ENCODE peak calls at places on chromosomes 11 and 22, in ten cellular contexts. T is fibroblast of lung, I is right cardiac atrium, Q is H1, P is Karpas-422, N is tibial artery, H is thoracic aorta, B is Caco-2, A is neural progenitor cell, J is body of pancreas. R is an unnamed sample.

GRCh38 chr11:21465203-21465602 is 727.7 kb upstream of the ANO5 start:
- DNase-seq in T (no peak), I (no peak), Q (no peak), P (no peak), N (no peak), H (no peak), B (no peak), A (no peak), J (no peak), R (no peak)

GRCh38 chr22:42277988-42278776 is 7.7 kb upstream of the TCF20 start:
- DNase-seq in T (peak; percentile 11), I (no peak), Q (no peak), P (no peak), N (no peak), H (no peak), B (peak; percentile 75), A (peak; percentile 71), J (no peak), R (no peak)

GRCh38 chr11:10622957-10623787 is 54.7 kb upstream of the LYVE1 start:
- DNase-seq in T (no peak), I (peak; percentile 30), Q (peak; percentile 28), P (peak; percentile 54), N (peak; percentile 70), H (no peak), B (no peak), A (no peak), J (no peak), R (no peak)

GRCh38 chr11:23574149-23574548 is 713.9 kb upstream of the CCDC179 start:
- DNase-seq in T (no peak), I (no peak), Q (no peak), P (no peak), N (no peak), H (no peak), B (no peak), A (no peak), J (no peak), R (no peak)

GRCh38 chr22:23122992-23123803 is 18.6 kb downstream of the RSPH14 start:
- DNase-seq in T (no peak), I (no peak), Q (no peak), P (no peak), N (no peak), H (no peak), B (no peak), A (no peak), J (no peak), R (no peak)

GRCh38 chr11:100830978-100831732 is 144.1 kb downstream of the ARHGAP42 start:
- DNase-seq in T (peak; percentile 82), I (peak; percentile 15), Q (no peak), P (no peak), N (no peak), H (no peak), B (no peak), A (no peak), J (no peak), R (no peak)

GRCh38 chr22:39360242-39360641 is 10.5 kb downstream of the SYNGR1 start:
- DNase-seq in T (no peak), I (no peak), Q (no peak), P (no peak), N (no peak), H (no peak), B (no peak), A (no peak), J (no peak), R (no peak)

GRCh38 chr11:65352783-65353182 is 1.8 kb upstream of the TIGD3 start:
- DNase-seq in T (peak; percentile 44), I (no peak), Q (no peak), P (peak; percentile 66), N (no peak), H (no peak), B (no peak), A (no peak), J (no peak), R (no peak)

GRCh38 chr11:112797653-112798293 is 163.4 kb upstream of the NCAM1 start:
- DNase-seq in T (peak; percentile 11), I (no peak), Q (peak; percentile 85), P (peak; percentile 72), N (peak; percentile 44), H (no peak), B (no peak), A (peak; percentile 58), J (no peak), R (no peak)

GRCh38 chr11:66718320-66718971 is 10.6 kb downstream of the SPTBN2 start:
- DNase-seq in T (no peak), I (no peak), Q (peak; percentile 62), P (no peak), N (no peak), H (no peak), B (no peak), A (no peak), J (peak; percentile 71), R (no peak)

GRCh38 chr11:18253222-18253621 is 4.8 kb upstream of the SAA2 start:
- DNase-seq in T (no peak), I (no peak), Q (peak; percentile 11), P (no peak), N (no peak), H (no peak), B (no peak), A (no peak), J (no peak), R (no peak)

GRCh38 chr11:125925247-125925740 is 20.6 kb upstream of the VSIG10L2 start:
- DNase-seq in T (no peak), I (no peak), Q (no peak), P (no peak), N (no peak), H (no peak), B (no peak), A (no peak), J (no peak), R (no peak)

GRCh38 chr22:29445508-29445907 is 7.1 kb downstream of the RFPL1 start:
- DNase-seq in T (no peak), I (no peak), Q (no peak), P (no peak), N (no peak), H (no peak), B (no peak), A (no peak), J (no peak), R (no peak)

GRCh38 chr22:29442976-29443375 is 4.6 kb downstream of the RFPL1 start:
- DNase-seq in T (no peak), I (no peak), Q (no peak), P (no peak), N (no peak), H (no peak), B (no peak), A (no peak), J (no peak), R (no peak)

GRCh38 chr22:29449296-29449863 is 11.0 kb downstream of the RFPL1 start:
- DNase-seq in T (no peak), I (no peak), Q (no peak), P (no peak), N (peak; percentile 41), H (no peak), B (no peak), A (no peak), J (no peak), R (no peak)

GRCh38 chr22:29443861-29444431 is 5.6 kb downstream of the RFPL1 start:
- DNase-seq in T (no peak), I (no peak), Q (no peak), P (no peak), N (peak; percentile 25), H (no peak), B (no peak), A (no peak), J (no peak), R (peak; percentile 48)

DNA sequence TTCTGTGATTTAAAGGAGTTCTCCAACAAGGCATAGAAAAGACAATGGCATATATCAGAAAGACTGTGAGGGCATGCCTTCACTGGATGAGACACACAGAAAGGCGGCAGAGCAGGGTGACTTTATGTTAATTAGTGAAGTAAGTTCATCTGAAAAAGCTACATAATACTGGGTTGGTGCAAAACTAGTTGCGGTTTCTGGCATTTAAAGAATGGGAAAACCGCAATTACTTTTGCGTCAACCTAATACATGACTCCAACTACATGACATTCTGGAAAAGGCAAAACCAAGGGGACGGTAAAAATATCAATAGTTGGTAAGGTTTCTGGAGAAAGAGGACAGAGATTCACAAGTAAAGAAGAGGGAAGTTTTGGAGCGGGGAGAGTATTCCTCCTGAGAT is 5.1 kb downstream of the RFPL1 start:
- DNase-seq in T (no peak), I (no peak), Q (no peak), P (no peak), N (no peak), H (no peak), B (no peak), A (no peak), J (no peak), R (peak; percentile 35)
- H3K4me3 ChIP-seq in T (no peak overlapping the region), I (no peak overlapping the region), Q (no peak overlapping the region), P (no peak overlapping the region), N (no peak overlapping the region), H (no peak overlapping the region), B (no peak overlapping the region), A (no peak overlapping the region), J (no peak overlapping the region), R (no peak overlapping the region)

GRCh38 chr11:72777755-72778278 is 16.0 kb downstream of the STARD10 start:
- DNase-seq in T (no peak), I (no peak), Q (no peak), P (no peak), N (no peak), H (no peak), B (peak; percentile 89), A (no peak), J (peak; percentile 80), R (no peak)
- H3K4me1 ChIP-seq in T (peaks cover 11% of the 10 kb centered on the region), I (peaks cover 16% of the 10 kb centered on the region), Q (peaks cover 11% of the 10 kb centered on the region), P (peaks cover 3% of the 10 kb centered on the region), N (peaks cover 41% of the 10 kb centered on the region), H (peaks cover 47% of the 10 kb centered on the region), B (peaks cover 57% of the 10 kb centered on the region), A (peaks cover 7% of the 10 kb centered on the region), J (peaks cover 91% of the 10 kb centered on the region), R (no peaks in the 10 kb centered on the region)

GRCh38 chr11:128664286-128664685 is 29.6 kb upstream of the FLI1 start:
- DNase-seq in T (no peak), I (no peak), Q (no peak), P (no peak), N (no peak), H (no peak), B (no peak), A (peak; percentile 67), J (no peak), R (no peak)
- H3K4me3 ChIP-seq in T (no peak overlapping the region), I (no peak overlapping the region), Q (no peak overlapping the region), P (no peak overlapping the region), N (no peak overlapping the region), H (no peak overlapping the region), B (no peak overlapping the region), A (no peak overlapping the region), J (no peak overlapping the region), R (no peak overlapping the region)

DNA sequence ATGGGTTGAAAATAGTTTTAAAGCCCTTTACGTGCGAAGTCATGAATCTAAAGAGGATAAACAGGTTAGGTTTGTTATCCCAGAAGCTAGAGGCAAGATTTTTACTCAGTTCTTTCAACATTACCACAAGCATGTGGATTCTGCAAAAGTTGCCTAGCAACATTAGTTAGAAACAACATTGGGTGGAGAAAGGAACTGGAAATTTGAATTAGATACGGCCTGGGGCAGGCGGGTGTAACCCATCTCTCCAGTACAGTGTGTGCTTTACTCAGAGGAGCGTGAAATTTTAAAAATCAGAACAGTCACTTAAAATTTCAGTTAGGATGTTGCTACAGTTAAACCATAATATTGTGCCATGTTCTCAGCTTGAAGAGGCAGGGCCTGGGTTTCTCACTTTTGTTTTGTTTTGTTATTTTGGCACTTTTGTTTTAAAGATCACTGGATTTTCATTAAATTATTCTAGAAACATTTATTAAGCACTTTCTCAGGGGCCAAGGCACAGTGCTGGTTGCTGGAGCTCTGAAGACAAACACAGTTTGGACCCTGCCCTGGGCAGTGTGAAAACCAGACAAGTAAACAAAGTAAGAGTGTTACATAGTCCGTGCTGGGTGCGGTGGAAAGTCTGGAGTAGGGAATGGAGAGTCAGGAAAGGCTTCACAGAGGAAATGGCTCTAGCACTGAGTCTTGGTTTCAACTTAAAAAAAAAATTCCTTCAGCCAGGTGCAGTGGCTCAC is 4.4 kb upstream of the WEE1 start:
- DNase-seq in T (peak; percentile 95), I (peak; percentile 67), Q (no peak), P (peak; percentile 92), N (peak; percentile 81), H (no peak), B (peak; percentile 93), A (peak; percentile 14), J (peak; percentile 83), R (peak; percentile 73)
- H3K4me1 ChIP-seq in T (peaks cover 19% of the 10 kb centered on the region), I (peaks cover 9% of the 10 kb centered on the region), Q (peaks cover 5% of the 10 kb centered on the region), P (peaks cover 86% of the 10 kb centered on the region), N (peaks cover 59% of the 10 kb centered on the region), H (peaks cover 61% of the 10 kb centered on the region), B (peaks cover 66% of the 10 kb centered on the region), A (peaks cover 32% of the 10 kb centered on the region), J (peaks cover 51% of the 10 kb centered on the region), R (peaks cover 62% of the 10 kb centered on the region)

R was measured in HAP-1.